ENCODE peak calls at places on chromosomes 7 and 10, in nine cellular contexts. F is H1, W is AG09319, M is A172, T is left colon, I is esophagus squamous epithelium, Z is cardiac muscle cell, R is NCI-H1092 treated with DMSO at 0.1 percent for 48 hours, N is SHP77. D is an unnamed sample.

GRCh38 chr7:45888185-45888992 is at the start of gene IGFBP1:
- DNase-seq in F (peak; percentile 60), W (no peak), M (no peak), T (no peak), I (no peak), Z (peak; percentile 42), R (peak; percentile 40), N (no peak), D (no peak)

GRCh38 chr10:79019961-79020491 is 48.7 kb upstream of the ZMIZ1 start:
- DNase-seq in F (no peak), W (no peak), M (no peak), T (peak; percentile 23), I (no peak), Z (peak; percentile 86), R (no peak), N (no peak), D (no peak)

GRCh38 chr7:131381069-131381838 is 53.6 kb downstream of the MKLN1 start:
- DNase-seq in F (no peak), W (no peak), M (peak; percentile 31), T (no peak), I (no peak), Z (peak; percentile 43), R (no peak), N (no peak), D (no peak)

GRCh38 chr7:47948096-47948790 is at the start of gene PKD1L1:
- DNase-seq in F (no peak), W (no peak), M (no peak), T (no peak), I (no peak), Z (no peak), R (no peak), N (no peak), D (no peak)

GRCh38 chr10:48981310-48981907 is 41.8 kb upstream of the LRRC18 start:
- DNase-seq in F (peak; percentile 88), W (peak; percentile 15), M (peak; percentile 60), T (no peak), I (no peak), Z (peak; percentile 53), R (peak; percentile 33), N (peak; percentile 1), D (peak; percentile 56)

GRCh38 chr10:99532687-99533495 is at the start of gene NKX2-3:
- DNase-seq in F (peak; percentile 89), W (no peak), M (peak; percentile 80), T (peak; percentile 94), I (no peak), Z (peak; percentile 62), R (no peak), N (no peak), D (peak; percentile 73)

GRCh38 chr10:15231403-15231802 is 62.9 kb upstream of the NMT2 start:
- DNase-seq in F (no peak), W (no peak), M (no peak), T (no peak), I (no peak), Z (no peak), R (no peak), N (no peak), D (no peak)

GRCh38 chr10:61024801-61025201 is 80.8 kb upstream of the RHOBTB1 start:
- DNase-seq in F (no peak), W (no peak), M (peak; percentile 8), T (no peak), I (no peak), Z (peak; percentile 38), R (no peak), N (no peak), D (no peak)

GRCh38 chr10:126006906-126007305 is 110.5 kb downstream of the FANK1 start:
- DNase-seq in F (no peak), W (no peak), M (no peak), T (no peak), I (no peak), Z (no peak), R (no peak), N (peak; percentile 20), D (no peak)

GRCh38 chr7:45082031-45082830 is 6.5 kb downstream of the NACAD start:
- DNase-seq in F (no peak), W (no peak), M (no peak), T (peak; percentile 21), I (no peak), Z (peak; percentile 68), R (no peak), N (no peak), D (no peak)